ENCODE peak calls at places on chromosome 13, in four cellular contexts. One of them, this sample, is unnamed.
A peak's percentile ranks its signal among the peaks of the same experiment; 100 is the strongest.

GRCh38 chr13:74715718-74716117 is 581.5 kb upstream of the KLF12 start:
- DNase-seq in NCI-H446: no peak
- DNase-seq in GM12865: no peak
- DNase-seq in NCI-H774: no peak
- DNase-seq in this sample: no peak

GRCh38 chr13:92136449-92137180 is 738.2 kb downstream of the GPC5 start:
- DNase-seq in NCI-H774: no peak
- DNase-seq in GM12865: no peak
- DNase-seq in NCI-H446: no peak
- DNase-seq in this sample: no peak

GRCh38 chr13:97313481-97313880 is 91.3 kb downstream of the MBNL2 start:
- DNase-seq in GM12865: no peak
- DNase-seq in NCI-H774: no peak
- DNase-seq in NCI-H446: no peak
- DNase-seq in this sample: peak; percentile 81

GRCh38 chr13:72774019-72774418 is 7.7 kb downstream of the DIS3 start:
- DNase-seq in GM12865: no peak
- DNase-seq in NCI-H774: no peak
- DNase-seq in NCI-H446: no peak
- DNase-seq in this sample: no peak

GRCh38 chr13:21973437-21974125 is 302.7 kb downstream of the FGF9 start:
- DNase-seq in GM12865: no peak
- DNase-seq in NCI-H774: no peak
- DNase-seq in NCI-H446: no peak
- DNase-seq in this sample: no peak

GRCh38 chr13:79780240-79780639 is 299.3 kb downstream of the NDFIP2 start:
- DNase-seq in NCI-H774: no peak
- DNase-seq in GM12865: peak; percentile 54
- DNase-seq in NCI-H446: no peak
- DNase-seq in this sample: peak; percentile 28

GRCh38 chr13:96020155-96020575 is 33.0 kb downstream of the UGGT2 start:
- DNase-seq in NCI-H774: no peak
- DNase-seq in GM12865: peak; percentile 72
- DNase-seq in NCI-H446: no peak
- DNase-seq in this sample: peak; percentile 75

GRCh38 chr13:60482012-60482411 is 85.0 kb downstream of the TDRD3 start:
- DNase-seq in NCI-H774: no peak
- DNase-seq in GM12865: no peak
- DNase-seq in NCI-H446: no peak
- DNase-seq in this sample: no peak

GRCh38 chr13:114053026-114053425 is 79.2 kb upstream of the C13orf46 start:
- DNase-seq in GM12865: no peak
- DNase-seq in NCI-H446: no peak
- DNase-seq in NCI-H774: no peak
- DNase-seq in this sample: peak; percentile 62

GRCh38 chr13:40648841-40649240 is 17.6 kb downstream of the FOXO1 start:
- DNase-seq in NCI-H446: no peak
- DNase-seq in GM12865: no peak
- DNase-seq in NCI-H774: no peak
- DNase-seq in this sample: no peak

GRCh38 chr13:64397699-64398098 is 2832.4 kb downstream of the PCDH9 start:
- DNase-seq in GM12865: no peak
- DNase-seq in NCI-H446: no peak
- DNase-seq in NCI-H774: no peak
- DNase-seq in this sample: peak; percentile 35

GRCh38 chr13:69319659-69320058 is 788.0 kb upstream of the ATXN8OS start:
- DNase-seq in NCI-H446: no peak
- DNase-seq in GM12865: no peak
- DNase-seq in NCI-H774: no peak
- DNase-seq in this sample: no peak